ENCODE peak calls at places on chromosome 7, in seven cellular contexts. F is GM10248, G is endothelial cell of umbilical vein, R is AG09309, M is HCT116, O is transverse colon, E is foreskin fibroblast. V is an unnamed sample.
A peak's percentile ranks its signal among the peaks of the same experiment; 100 is the strongest.

GRCh38 chr7:1646957-1647891 is 22.9 kb upstream of the ELFN1 start:
- DNase-seq in M (no peak), E (no peak), O (no peak), F (no peak), R (no peak), G (no peak), V (peak; percentile 23)

GRCh38 chr7:100040575-100040974 is 9.0 kb upstream of the ZSCAN21 start:
- DNase-seq in R (no peak), O (no peak), F (no peak), E (no peak), G (no peak), M (no peak), V (no peak)

GRCh38 chr7:98429799-98430198 is 28.9 kb upstream of the BAIAP2L1 start:
- DNase-seq in O (no peak), G (no peak), E (no peak), R (no peak), F (no peak), M (no peak), V (no peak)

GRCh38 chr7:105205592-105206211 is 183.0 kb downstream of the SRPK2 start:
- DNase-seq in F (no peak), O (no peak), R (no peak), M (no peak), G (peak; percentile 17), E (no peak), V (peak; percentile 52)

GRCh38 chr7:73941836-73942551 is 81.0 kb downstream of the TMEM270 start:
- DNase-seq in G (peak; percentile 85), O (no peak), R (peak; percentile 32), F (no peak), E (peak; percentile 78), M (no peak), V (no peak)

GRCh38 chr7:85030893-85031292 is 156.0 kb downstream of the SEMA3D start:
- DNase-seq in R (peak; percentile 35), O (no peak), G (peak; percentile 50), F (no peak), E (peak; percentile 73), M (peak; percentile 26), V (no peak)

GRCh38 chr7:151085691-151086620 is at the start of gene AGAP3:
- DNase-seq in G (peak; percentile 80), M (peak; percentile 67), E (peak; percentile 93), O (peak; percentile 90), R (no peak), F (peak; percentile 89), V (peak; percentile 87)

GRCh38 chr7:97470726-97471125 is 261.2 kb upstream of the TAC1 start:
- DNase-seq in E (no peak), R (no peak), O (no peak), M (no peak), F (no peak), G (no peak), V (no peak)

GRCh38 chr7:50590535-50590934 is 25.3 kb upstream of the DDC start:
- DNase-seq in G (no peak), F (no peak), O (no peak), R (no peak), E (no peak), M (no peak), V (no peak)

GRCh38 chr7:134789967-134790685 is 10.7 kb downstream of the CALD1 start:
- DNase-seq in M (no peak), G (no peak), F (no peak), E (peak; percentile 33), R (no peak), O (no peak), V (no peak)

GRCh38 chr7:33065981-33066380 is 3.4 kb upstream of the NT5C3A start:
- DNase-seq in F (no peak), E (no peak), O (no peak), R (no peak), G (no peak), M (no peak), V (no peak)

GRCh38 chr7:29875741-29876140 is 69.4 kb downstream of the WIPF3 start:
- DNase-seq in O (no peak), R (no peak), F (no peak), M (no peak), E (no peak), G (no peak), V (no peak)

GRCh38 chr7:50119815-50120637 is 27.0 kb upstream of the ZPBP start:
- DNase-seq in F (peak; percentile 22), E (no peak), M (no peak), R (no peak), G (no peak), O (no peak), V (no peak)

GRCh38 chr7:38318803-38319416 is 45.5 kb upstream of the TARP start:
- DNase-seq in M (peak; percentile 40), F (peak; percentile 68), E (peak; percentile 74), R (peak; percentile 77), G (peak; percentile 74), O (peak; percentile 27), V (no peak)

DNA sequence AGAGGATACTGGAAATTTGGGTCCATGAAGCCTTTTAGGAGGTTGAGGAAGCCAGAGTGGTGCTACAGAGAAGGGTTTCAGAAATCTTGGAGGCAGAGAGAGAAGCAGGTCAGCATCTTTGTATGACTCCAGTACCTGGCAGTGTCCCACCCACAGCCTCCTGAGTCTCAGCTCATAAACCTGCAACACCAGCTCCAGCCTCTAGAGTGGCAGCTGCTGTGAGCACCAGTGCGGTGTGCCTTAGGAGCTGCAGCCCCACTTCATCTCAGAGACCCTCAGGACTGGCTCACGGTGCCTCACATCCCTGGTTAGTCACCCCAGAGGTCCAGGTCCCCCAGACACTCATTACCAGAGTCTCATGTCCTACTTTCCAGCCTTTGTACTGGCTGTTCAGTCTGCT is 84.8 kb upstream of the PRKAR2B start:
- DNase-seq in M (no peak), F (no peak), O (no peak), E (no peak), G (no peak), R (no peak), V (no peak)
- TF ChIP-seq CTCF in M (peak; percentile 61), F (peak; percentile 8), O (no peak), E (no peak), G (peak; percentile 16), R (no peak), V (peak; percentile 27)

GRCh38 chr7:158327012-158327411 is 260.6 kb downstream of the PTPRN2 start:
- DNase-seq in E (no peak), G (no peak), M (no peak), R (no peak), O (no peak), F (no peak), V (no peak)

GRCh38 chr7:158327571-158328180 is 259.9 kb downstream of the PTPRN2 start:
- DNase-seq in F (no peak), G (no peak), R (no peak), M (no peak), O (no peak), E (no peak), V (no peak)

GRCh38 chr7:158323741-158324396 is 263.8 kb downstream of the PTPRN2 start:
- DNase-seq in M (no peak), O (no peak), R (no peak), F (no peak), G (no peak), E (no peak), V (no peak)

GRCh38 chr7:158324397-158325360 is 262.9 kb downstream of the PTPRN2 start:
- DNase-seq in R (no peak), O (no peak), G (no peak), E (no peak), M (no peak), F (no peak), V (no peak)

DNA sequence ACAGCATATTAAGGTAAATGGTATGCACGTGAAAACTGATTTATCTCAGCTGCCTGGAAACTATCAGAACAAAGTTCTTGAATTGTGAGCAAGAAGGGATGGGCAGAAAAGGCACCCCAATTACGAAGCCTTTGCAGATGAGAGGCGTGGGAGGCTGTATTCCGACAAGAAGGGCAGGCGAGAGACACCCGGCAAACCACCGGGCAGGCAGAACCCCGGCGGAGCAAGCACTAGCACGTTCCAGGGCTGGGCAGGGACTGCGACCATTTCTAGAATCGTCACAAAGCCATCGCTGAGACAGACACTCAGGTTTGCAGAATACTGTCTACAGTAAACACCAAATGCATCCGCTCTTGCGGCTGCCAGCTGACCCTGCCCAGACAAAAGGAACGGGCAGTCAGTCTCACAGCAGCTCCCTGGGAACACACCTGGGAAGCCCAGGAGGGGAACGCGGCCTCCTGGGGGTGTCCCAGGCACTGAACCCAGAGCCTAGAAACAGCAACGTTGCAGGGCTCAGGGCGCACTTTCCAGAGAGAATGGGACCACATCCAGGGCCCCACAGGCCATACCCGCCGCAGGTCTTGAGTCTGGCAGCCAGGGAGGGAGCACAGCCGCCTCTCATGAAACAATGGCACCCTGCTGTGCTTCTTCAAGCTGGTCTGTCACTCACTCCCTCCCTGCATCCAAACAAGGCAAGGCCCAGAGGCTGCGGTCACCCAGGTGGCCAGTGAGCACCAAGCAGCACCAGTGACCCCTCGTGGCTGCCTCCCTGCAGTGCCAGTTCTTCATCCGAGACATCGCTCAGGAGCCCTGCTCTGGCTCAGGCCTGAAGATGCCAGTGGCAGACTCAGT is 261.9 kb downstream of the PTPRN2 start:
- DNase-seq in F (no peak), M (no peak), O (peak; percentile 16), E (no peak), G (no peak), R (no peak), V (no peak)
- TF ChIP-seq CTCF in F (no peak), M (peak; percentile 12), O (peak; percentile 26), E (no peak), G (no peak), R (no peak), V (no peak)

DNA sequence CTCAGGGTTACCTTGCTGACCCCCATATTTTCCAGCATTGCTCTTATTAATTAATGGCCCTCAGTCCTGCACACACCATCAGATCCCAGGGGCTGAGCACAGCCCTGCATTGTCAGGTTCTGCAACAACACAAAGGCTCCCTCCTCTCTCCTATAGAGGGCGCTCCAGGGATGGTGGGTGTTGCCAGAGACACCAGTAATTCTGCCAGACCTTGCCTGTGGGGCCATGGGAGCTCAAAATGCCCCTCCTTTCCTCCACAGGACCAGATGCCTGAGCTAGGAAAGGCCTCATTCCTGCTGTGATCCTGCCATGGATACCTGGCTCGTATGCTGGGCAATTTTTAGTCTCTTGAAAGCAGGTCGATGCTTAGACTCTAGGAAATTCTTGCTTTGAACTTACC is 42.8 kb upstream of the PRSS58 start:
- DNase-seq in F (no peak), G (no peak), E (no peak), M (peak; percentile 28), R (no peak), O (no peak), V (no peak)
- TF ChIP-seq CTCF in F (no peak), G (no peak), E (no peak), M (peak; percentile 82), R (peak; percentile 4), O (no peak), V (peak; percentile 48)

GRCh38 chr7:103446046-103446520 is at the start of gene SLC26A5:
- DNase-seq in O (peak; percentile 62), M (no peak), F (peak; percentile 29), R (no peak), G (no peak), E (peak; percentile 10), V (no peak)

GRCh38 chr7:103445228-103446020 is 583 bp downstream of the SLC26A5 start:
- DNase-seq in F (peak; percentile 22), M (no peak), R (no peak), G (peak; percentile 5), O (no peak), E (peak; percentile 22), V (no peak)

GRCh38 chr7:103447073-103447960 is 1.3 kb upstream of the SLC26A5 start:
- DNase-seq in G (peak; percentile 39), F (peak; percentile 62), O (peak; percentile 35), E (peak; percentile 71), R (no peak), M (peak; percentile 37), V (no peak)
- TF ChIP-seq CTCF in G (peak; percentile 59), F (peak; percentile 69), O (peak; percentile 44), E (peak; percentile 68), R (peak; percentile 79), M (peak; percentile 87), V (peak; percentile 33)

GRCh38 chr7:154744226-154744860 is 258.6 kb downstream of the PAXIP1 start:
- DNase-seq in E (no peak), R (no peak), O (peak; percentile 42), M (no peak), G (no peak), F (peak; percentile 69), V (no peak)
- TF ChIP-seq CTCF in E (peak; percentile 39), R (peak; percentile 49), O (peak; percentile 83), M (peak; percentile 86), G (peak; percentile 26), F (peak; percentile 72), V (peak; percentile 67)